ENCODE peak calls at places on chromosomes 6 and 20, in five cellular contexts. C, D, F, P and Q are unnamed samples.

GRCh38 chr20:50519036-50519780 is 9.0 kb downstream of the PTPN1 start:
- DNase-seq in P (no peak), F (no peak), D (no peak), C (no peak), Q (no peak)

GRCh38 chr6:144316866-144317204 is 31.7 kb downstream of the UTRN start:
- DNase-seq in C (no peak), F (no peak), D (no peak), P (no peak), Q (no peak)

GRCh38 chr6:121837545-121838229 is 402.2 kb downstream of the GJA1 start:
- DNase-seq in P (no peak), F (no peak), D (no peak), C (no peak), Q (no peak)

GRCh38 chr6:128280960-128281359 is 239.4 kb downstream of the PTPRK start:
- DNase-seq in P (no peak), D (no peak), C (no peak), F (no peak), Q (no peak)

GRCh38 chr6:87661016-87661415 is 41.0 kb downstream of the AKIRIN2 start:
- DNase-seq in P (no peak), F (no peak), D (no peak), C (no peak), Q (no peak)

GRCh38 chr6:20554326-20554725 is 20.1 kb downstream of the CDKAL1 start:
- DNase-seq in F (no peak), C (no peak), D (no peak), P (no peak), Q (no peak)

GRCh38 chr6:121651420-121651819 is 216.0 kb downstream of the GJA1 start:
- DNase-seq in F (no peak), C (no peak), D (no peak), P (no peak), Q (no peak)

GRCh38 chr6:44297063-44298038 is 15.8 kb downstream of the AARS2 start:
- DNase-seq in C (no peak), D (peak; percentile 60), P (no peak), F (peak; percentile 41), Q (no peak)

GRCh38 chr6:4916954-4917561 is 86.8 kb downstream of the RPP40 start:
- DNase-seq in F (no peak), P (no peak), C (no peak), D (no peak), Q (no peak)

GRCh38 chr6:124487778-124488431 is 474.3 kb upstream of the RNF217 start:
- DNase-seq in C (no peak), D (no peak), F (no peak), P (no peak), Q (no peak)

GRCh38 chr6:42084889-42085288 is 34.6 kb downstream of the TAF8 start:
- DNase-seq in P (no peak), C (no peak), F (no peak), D (no peak), Q (no peak)

GRCh38 chr6:123849406-123849805 is 45.7 kb downstream of the NKAIN2 start:
- DNase-seq in P (no peak), F (no peak), C (no peak), D (no peak), Q (no peak)

DNA sequence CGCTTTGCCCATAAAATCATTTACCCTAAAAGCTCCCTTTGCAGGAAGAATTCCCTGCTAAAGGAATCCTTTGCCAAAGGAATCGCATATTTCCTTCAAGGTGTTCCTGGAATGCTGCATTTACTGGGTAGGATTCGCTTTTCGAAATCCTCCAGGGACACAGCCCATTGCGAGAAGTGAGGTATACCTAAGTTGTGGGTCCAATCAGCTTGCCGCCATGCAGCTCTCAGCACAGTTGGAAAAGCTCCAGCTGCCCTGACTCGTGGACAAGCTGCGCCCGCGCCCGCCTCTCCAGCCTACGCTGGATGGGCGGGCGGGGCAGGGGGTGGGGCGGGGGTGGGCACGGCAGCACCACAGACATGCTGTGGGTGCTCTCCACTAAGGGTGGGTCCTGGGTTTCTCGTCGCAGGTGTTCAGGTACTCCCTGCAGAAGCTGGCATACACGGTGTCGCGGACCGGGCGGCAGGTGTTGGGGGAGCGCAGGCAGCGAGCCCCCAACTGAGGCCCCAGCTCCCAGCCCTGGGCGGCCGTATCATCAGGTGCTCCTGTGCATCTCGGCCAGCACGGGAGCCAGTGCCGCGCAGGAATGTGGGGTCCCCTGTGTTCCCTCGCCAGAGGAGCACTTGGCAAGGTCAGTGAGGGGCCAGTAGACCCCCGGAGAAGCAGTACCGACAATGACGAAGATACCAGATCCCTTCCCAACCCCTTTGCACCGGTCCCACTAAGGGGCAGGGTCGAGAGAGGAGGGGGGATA is 1.4 kb downstream of the NNAT start:
- DNase-seq in C (no peak), F (peak; percentile 66), D (peak; percentile 82), P (peak; percentile 71), Q (no peak)
- H3K4me1 ChIP-seq in C (peaks cover 24% of the 10 kb centered on the region), F (peaks cover 100% of the 10 kb centered on the region), D (peaks cover 84% of the 10 kb centered on the region), P (peaks cover 41% of the 10 kb centered on the region), Q (no peaks in the 10 kb centered on the region)

GRCh38 chr20:48777005-48777404 is 50.8 kb downstream of the PREX1 start:
- DNase-seq in D (no peak), C (no peak), F (no peak), P (no peak), Q (no peak)

GRCh38 chr20:48774696-48775095 is 53.1 kb downstream of the PREX1 start:
- DNase-seq in F (no peak), C (no peak), D (no peak), P (no peak), Q (no peak)

GRCh38 chr20:48777821-48778220 is 50.0 kb downstream of the PREX1 start:
- DNase-seq in P (no peak), F (no peak), D (no peak), C (no peak), Q (no peak)

GRCh38 chr20:48773837-48774418 is 53.9 kb downstream of the PREX1 start:
- DNase-seq in P (no peak), D (peak; percentile 70), F (no peak), C (no peak), Q (no peak)

DNA sequence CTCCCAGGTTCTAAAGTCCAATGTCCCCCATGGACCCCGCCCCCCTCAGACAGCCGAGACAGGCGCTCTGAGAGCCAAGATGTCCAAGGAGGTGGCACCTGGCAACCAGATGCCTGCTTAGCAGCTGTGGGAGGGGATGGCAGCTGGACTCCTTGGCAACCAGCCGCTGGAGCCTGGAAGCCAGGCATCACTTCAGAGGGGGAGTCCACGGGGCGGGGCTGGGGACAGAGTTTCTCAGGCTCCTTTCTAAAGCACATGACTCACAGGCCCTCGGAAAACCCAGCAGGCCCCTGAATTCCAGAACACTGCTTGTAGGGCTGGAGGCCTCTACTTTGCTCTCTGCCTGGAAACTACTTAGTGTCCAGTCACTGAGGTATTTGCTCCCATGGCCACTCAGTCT is 51.5 kb downstream of the PREX1 start:
- DNase-seq in F (no peak), C (no peak), D (no peak), P (no peak), Q (no peak)
- H3K4me1 ChIP-seq in F (peaks cover 30% of the 10 kb centered on the region), C (no peaks in the 10 kb centered on the region), D (peaks cover 63% of the 10 kb centered on the region), P (no peaks in the 10 kb centered on the region), Q (peaks cover 24% of the 10 kb centered on the region)

GRCh38 chr20:43457640-43458421 is at the start of gene SRSF6:
- DNase-seq in P (no peak), F (peak; percentile 97), C (peak; percentile 75), D (peak; percentile 98), Q (peak; percentile 94)
- H3K4me1 ChIP-seq in P (peaks cover 13% of the 10 kb centered on the region), F (peaks cover 56% of the 10 kb centered on the region), C (peaks cover 5% of the 10 kb centered on the region), D (peaks cover 32% of the 10 kb centered on the region), Q (no peaks in the 10 kb centered on the region)

DNA sequence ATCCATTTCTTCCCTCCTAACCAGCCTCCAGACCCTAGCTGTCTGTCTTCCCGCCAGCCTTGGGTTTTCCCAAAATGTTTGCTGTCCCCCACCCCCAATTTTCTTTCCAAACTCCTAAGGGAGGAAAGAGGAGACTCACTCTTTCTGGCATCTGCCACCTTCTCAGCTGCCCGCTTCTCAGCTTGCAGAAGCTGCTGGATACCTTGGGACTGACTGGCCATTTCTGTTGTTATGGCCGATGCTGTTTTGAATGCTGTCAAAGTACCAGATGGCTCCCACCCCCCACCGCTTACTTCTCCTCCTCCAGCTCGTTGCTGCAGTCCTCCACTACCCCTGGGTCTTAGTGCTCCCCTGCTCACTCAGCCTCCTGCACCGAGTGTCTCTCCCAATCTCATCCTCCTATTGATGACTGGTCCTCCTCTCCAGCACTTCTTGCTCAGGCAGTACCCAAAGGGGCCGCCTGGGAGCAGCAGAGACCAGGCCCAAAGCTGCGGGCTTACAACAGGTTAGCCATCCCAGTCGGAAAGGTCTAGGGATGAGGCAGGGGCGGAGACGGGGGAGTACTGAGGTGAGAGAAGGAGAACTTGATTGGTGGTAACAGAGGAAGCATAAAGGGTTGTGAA is at the start of gene ATP6V1G2:
- DNase-seq in C (peak; percentile 94), D (peak; percentile 88), P (peak; percentile 85), F (peak; percentile 87), Q (peak; percentile 93)
- H3K4me1 ChIP-seq in C (peaks cover 19% of the 10 kb centered on the region), D (peaks cover 38% of the 10 kb centered on the region), P (peaks cover 15% of the 10 kb centered on the region), F (peaks cover 44% of the 10 kb centered on the region), Q (no peaks in the 10 kb centered on the region)

DNA sequence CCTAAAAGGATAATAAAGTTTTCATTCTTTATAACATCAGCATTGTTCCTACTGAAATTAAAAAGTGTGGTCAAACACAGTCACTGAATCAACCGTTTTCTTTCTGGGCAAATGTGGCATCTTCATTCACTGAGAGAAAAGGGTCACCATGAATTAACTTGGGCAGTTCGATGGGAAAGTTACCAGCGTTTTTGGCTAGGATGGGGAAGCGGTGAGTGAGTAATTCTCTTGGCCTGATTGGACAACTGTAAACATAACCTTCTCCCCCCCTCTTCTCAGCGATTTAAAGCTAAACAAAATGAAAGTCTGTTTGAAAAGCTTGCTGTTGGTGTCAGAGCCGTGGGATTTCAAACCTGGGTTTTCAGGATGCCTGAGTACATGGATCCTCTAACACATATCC is 181.9 kb downstream of the SASH1 start:
- DNase-seq in D (no peak), F (no peak), C (no peak), P (no peak), Q (no peak)
- H3K4me1 ChIP-seq in D (peaks cover 13% of the 10 kb centered on the region), F (peaks cover 61% of the 10 kb centered on the region), C (no peaks in the 10 kb centered on the region), P (peaks cover 6% of the 10 kb centered on the region), Q (peaks cover 50% of the 10 kb centered on the region)

GRCh38 chr20:62029951-62030350 is 35.7 kb downstream of the TAF4 start:
- DNase-seq in D (no peak), P (no peak), C (no peak), F (no peak), Q (no peak)

GRCh38 chr20:62027698-62028321 is 37.9 kb downstream of the TAF4 start:
- DNase-seq in F (no peak), D (no peak), P (no peak), C (no peak), Q (no peak)

GRCh38 chr20:62027116-62027515 is 38.6 kb downstream of the TAF4 start:
- DNase-seq in C (no peak), P (no peak), D (no peak), F (no peak), Q (no peak)

GRCh38 chr20:62029296-62029695 is 36.4 kb downstream of the TAF4 start:
- DNase-seq in D (no peak), F (no peak), C (no peak), P (no peak), Q (no peak)

DNA sequence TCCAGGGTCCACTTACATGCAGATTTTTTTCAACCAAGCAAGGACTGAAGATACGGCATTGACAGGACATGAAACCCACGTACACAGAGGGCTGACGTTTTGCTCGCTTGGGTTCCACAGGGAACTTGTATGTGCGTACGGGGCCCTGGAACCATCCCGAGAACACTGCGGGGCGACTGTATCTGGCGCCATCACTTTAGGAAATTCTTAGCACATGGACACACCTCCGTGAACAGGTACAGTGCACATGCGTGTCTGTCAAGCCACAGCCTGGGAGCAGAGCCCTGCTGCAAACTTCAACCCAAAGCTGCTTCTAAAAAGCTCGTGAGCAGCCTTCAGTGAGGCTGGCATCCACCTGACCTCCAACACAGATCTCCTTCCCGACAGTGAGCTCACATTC is 37.3 kb downstream of the TAF4 start:
- DNase-seq in C (no peak), F (no peak), P (no peak), D (no peak), Q (no peak)
- H3K4me1 ChIP-seq in C (no peaks in the 10 kb centered on the region), F (peaks cover 66% of the 10 kb centered on the region), P (peaks cover 8% of the 10 kb centered on the region), D (peaks cover 30% of the 10 kb centered on the region), Q (no peaks in the 10 kb centered on the region)